ENCODE peak calls at places on chromosomes 5 and 9, in ten cellular contexts. V, L, D, U, K, P, T, Q, S and E are unnamed samples.

GRCh38 chr9:2621678-2622360 is at the start of gene VLDLR:
- DNase-seq in V (no peak), L (peak; percentile 19), D (no peak), U (no peak), K (peak; percentile 84), P (peak; percentile 31), T (peak; percentile 62), Q (peak; percentile 79), S (no peak), E (peak; percentile 43)

GRCh38 chr5:1536298-1537165 is 12.8 kb upstream of the LPCAT1 start:
- DNase-seq in V (peak; percentile 83), L (no peak), D (no peak), U (no peak), K (peak; percentile 15), P (no peak), T (no peak), Q (peak; percentile 85), S (no peak), E (no peak)

GRCh38 chr9:111926421-111926875 is 29.8 kb downstream of the UGCG start:
- DNase-seq in V (peak; percentile 76), L (peak; percentile 88), D (peak; percentile 49), U (peak; percentile 74), K (no peak), P (no peak), T (no peak), Q (peak; percentile 92), S (peak; percentile 21), E (peak; percentile 6)

GRCh38 chr5:134590992-134591659 is 41.5 kb downstream of the SAR1B start:
- DNase-seq in V (no peak), L (no peak), D (no peak), U (no peak), K (no peak), P (no peak), T (no peak), Q (no peak), S (no peak), E (no peak)

GRCh38 chr9:3124006-3124405 is 280.1 kb upstream of the PUM3 start:
- DNase-seq in V (no peak), L (no peak), D (no peak), U (no peak), K (no peak), P (no peak), T (no peak), Q (no peak), S (no peak), E (no peak)

GRCh38 chr9:97529363-97530076 is 28.1 kb downstream of the TMOD1 start:
- DNase-seq in V (no peak), L (peak; percentile 12), D (no peak), U (no peak), K (no peak), P (peak; percentile 36), T (no peak), Q (no peak), S (no peak), E (no peak)

GRCh38 chr5:6188344-6188743 is 190.0 kb downstream of the MED10 start:
- DNase-seq in V (no peak), L (no peak), D (no peak), U (no peak), K (no peak), P (no peak), T (no peak), Q (no peak), S (no peak), E (no peak)

GRCh38 chr5:36418172-36418979 is 116.7 kb upstream of the RANBP3L start:
- DNase-seq in V (no peak), L (no peak), D (no peak), U (no peak), K (no peak), P (no peak), T (no peak), Q (no peak), S (no peak), E (no peak)

GRCh38 chr5:134125195-134126015 is 10.9 kb downstream of the TCF7 start:
- DNase-seq in V (peak; percentile 30), L (peak; percentile 50), D (peak; percentile 92), U (peak; percentile 87), K (peak; percentile 48), P (no peak), T (no peak), Q (no peak), S (no peak), E (no peak)

GRCh38 chr5:155539958-155540595 is 526.5 kb downstream of the KIF4B start:
- DNase-seq in V (no peak), L (no peak), D (no peak), U (no peak), K (no peak), P (no peak), T (no peak), Q (no peak), S (no peak), E (no peak)

GRCh38 chr5:73693573-73694061 is 67.6 kb downstream of the ARHGEF28 start:
- DNase-seq in V (no peak), L (peak; percentile 71), D (no peak), U (no peak), K (peak; percentile 75), P (peak; percentile 40), T (peak; percentile 14), Q (no peak), S (no peak), E (peak; percentile 10)

GRCh38 chr9:1959347-1959746 is 55.8 kb upstream of the SMARCA2 start:
- DNase-seq in V (no peak), L (no peak), D (no peak), U (no peak), K (no peak), P (no peak), T (no peak), Q (no peak), S (no peak), E (no peak)

GRCh38 chr9:18447131-18447530 is 26.8 kb upstream of the ADAMTSL1 start:
- DNase-seq in V (no peak), L (no peak), D (no peak), U (no peak), K (no peak), P (no peak), T (no peak), Q (no peak), S (no peak), E (no peak)

DNA sequence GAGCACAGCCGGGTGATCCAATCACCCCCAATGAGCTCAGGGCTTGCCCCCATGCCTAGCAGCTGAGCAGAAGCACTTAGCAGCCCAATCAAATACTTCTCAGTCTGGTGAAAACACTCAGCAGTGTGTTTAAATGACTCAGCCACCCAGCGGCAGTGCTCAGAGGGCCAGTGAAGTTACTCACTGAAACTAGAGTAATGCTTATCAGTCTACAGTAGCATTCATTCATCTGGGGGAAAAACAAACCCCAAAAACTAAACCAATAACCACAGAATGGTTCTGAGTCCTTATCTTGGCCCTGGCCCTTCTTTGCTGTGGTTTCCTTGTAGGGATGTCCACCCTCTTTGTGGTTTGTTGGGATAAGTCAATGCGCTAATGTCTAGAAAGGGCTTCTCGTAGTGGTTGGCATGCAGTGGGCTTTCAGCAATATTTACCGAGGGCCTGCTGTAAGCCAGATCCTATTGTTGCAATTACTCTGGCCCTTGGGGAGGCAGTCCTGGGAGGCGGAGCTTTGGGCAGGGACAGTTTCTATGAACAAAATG is 43.2 kb downstream of the LHX2 start:
- DNase-seq in V (no peak), L (peak; percentile 81), D (peak; percentile 84), U (no peak), K (no peak), P (no peak), T (peak; percentile 8), Q (no peak), S (no peak), E (no peak)
- TF ChIP-seq CTCF in V (no peak), L (peak; percentile 18), D (no peak), U (no peak), K (no peak), P (no peak), T (no peak), Q (no peak), S (no peak), E (no peak)

GRCh38 chr5:149130121-149130931 is 11.0 kb upstream of the ABLIM3 start:
- DNase-seq in V (no peak), L (peak; percentile 57), D (no peak), U (no peak), K (no peak), P (no peak), T (no peak), Q (no peak), S (no peak), E (no peak)
- TF ChIP-seq CTCF in V (no peak), L (peak; percentile 61), D (peak; percentile 51), U (peak; percentile 52), K (no peak), P (peak; percentile 35), T (no peak), Q (no peak), S (peak; percentile 19), E (no peak)

GRCh38 chr9:95434116-95435073 is 82.4 kb downstream of the PTCH1 start:
- DNase-seq in V (no peak), L (no peak), D (no peak), U (no peak), K (no peak), P (no peak), T (peak; percentile 38), Q (no peak), S (no peak), E (no peak)
- TF ChIP-seq CTCF in V (no peak), L (no peak), D (no peak), U (no peak), K (no peak), P (no peak), T (no peak), Q (no peak), S (no peak), E (no peak)

DNA sequence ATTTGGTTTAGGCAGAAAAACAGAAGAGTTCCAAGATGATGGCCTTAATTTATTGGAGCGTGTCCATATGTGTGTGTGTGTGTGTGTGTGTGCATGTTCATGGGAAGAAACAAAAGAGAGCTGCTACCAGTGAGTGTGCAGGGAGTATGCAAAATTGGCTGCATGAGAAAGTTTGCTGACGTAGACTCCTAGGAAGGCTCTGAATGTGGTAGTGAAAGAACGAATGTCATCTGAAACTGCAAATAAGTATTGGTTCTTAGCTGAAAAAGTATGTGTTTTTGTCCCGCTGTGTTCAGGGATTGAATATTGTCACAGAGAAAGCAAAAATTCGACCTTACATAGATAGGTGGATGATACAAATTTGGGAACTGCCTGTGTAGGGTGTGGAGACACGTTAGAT is 542.6 kb upstream of the COX7C start:
- DNase-seq in V (no peak), L (no peak), D (no peak), U (no peak), K (no peak), P (no peak), T (no peak), Q (no peak), S (no peak), E (no peak)
- TF ChIP-seq CTCF in V (no peak), L (no peak), D (no peak), U (no peak), K (no peak), P (no peak), T (no peak), Q (no peak), S (no peak), E (no peak)

GRCh38 chr9:121499427-121500164 is at the start of gene GGTA1:
- DNase-seq in V (no peak), L (peak; percentile 71), D (no peak), U (no peak), K (peak; percentile 67), P (peak; percentile 57), T (peak; percentile 44), Q (peak; percentile 90), S (no peak), E (peak; percentile 67)
- TF ChIP-seq CTCF in V (no peak), L (no peak), D (no peak), U (no peak), K (no peak), P (no peak), T (no peak), Q (no peak), S (no peak), E (no peak)